ENCODE peak calls at places on chromosomes 4 and X, in nine cellular contexts. W, F, T, U, N, E, H, L and V are unnamed samples.

GRCh38 chr4:47990145-47990544 is 26.3 kb downstream of the CNGA1 start:
- DNase-seq in W (no peak), F (no peak), T (no peak), U (no peak), N (no peak), E (no peak), H (no peak), L (no peak), V (no peak)

GRCh38 chr4:147808447-147808846 is 76.6 kb downstream of the ARHGAP10 start:
- DNase-seq in W (no peak), F (no peak), T (no peak), U (no peak), N (no peak), E (no peak), H (no peak), L (no peak), V (peak; percentile 52)

GRCh38 chr4:21769404-21770147 is 179.0 kb downstream of the KCNIP4 start:
- DNase-seq in W (no peak), F (no peak), T (no peak), U (no peak), N (no peak), E (no peak), H (no peak), L (peak; percentile 78), V (no peak)

GRCh38 chr4:88742561-88742960 is 44.9 kb upstream of the NAP1L5 start:
- DNase-seq in W (no peak), F (no peak), T (no peak), U (no peak), N (no peak), E (no peak), H (no peak), L (no peak), V (no peak)

GRCh38 chr4:115918149-115918548 is 804.7 kb upstream of the NDST4 start:
- DNase-seq in W (no peak), F (no peak), T (no peak), U (no peak), N (no peak), E (no peak), H (no peak), L (no peak), V (no peak)

GRCh38 chr4:86033171-86033570 is 326.7 kb downstream of the MAPK10 start:
- DNase-seq in W (peak; percentile 49), F (no peak), T (no peak), U (no peak), N (no peak), E (no peak), H (peak; percentile 48), L (peak; percentile 74), V (peak; percentile 20)

GRCh38 chr4:145868637-145869409 is 69.8 kb downstream of the ZNF827 start:
- DNase-seq in W (no peak), F (no peak), T (no peak), U (no peak), N (no peak), E (no peak), H (no peak), L (no peak), V (no peak)

GRCh38 chr4:9921326-9921725 is 100.0 kb downstream of the SLC2A9 start:
- DNase-seq in W (no peak), F (no peak), T (no peak), U (no peak), N (peak; percentile 68), E (no peak), H (no peak), L (no peak), V (no peak)

GRCh38 chr4:53654300-53654758 is 63.0 kb upstream of the LNX1 start:
- DNase-seq in W (no peak), F (no peak), T (no peak), U (no peak), N (no peak), E (no peak), H (no peak), L (peak; percentile 46), V (no peak)

GRCh38 chr4:78695910-78696309 is 80.2 kb upstream of the BMP2K start:
- DNase-seq in W (no peak), F (no peak), T (no peak), U (no peak), N (no peak), E (no peak), H (no peak), L (no peak), V (no peak)

GRCh38 chrX:123357941-123358340 is 173.9 kb downstream of the GRIA3 start:
- DNase-seq in W (no peak), F (no peak), T (no peak), U (no peak), N (no peak), E (no peak), H (no peak), L (no peak), V (no peak)

GRCh38 chrX:70455366-70456202 is 10.9 kb downstream of the DLG3 start:
- DNase-seq in W (no peak), F (peak; percentile 4), T (no peak), U (no peak), N (no peak), E (no peak), H (no peak), L (no peak), V (no peak)

GRCh38 chr4:4855293-4856070 is 4.0 kb upstream of the MSX1 start:
- DNase-seq in W (no peak), F (no peak), T (no peak), U (no peak), N (no peak), E (no peak), H (no peak), L (no peak), V (no peak)

GRCh38 chrX:645024-645376 is 14.4 kb downstream of the SHOX start:
- DNase-seq in W (no peak), F (no peak), T (no peak), U (no peak), N (peak; percentile 43), E (no peak), H (no peak), L (no peak), V (no peak)

GRCh38 chrX:134727363-134727762 is 69.1 kb upstream of the PLAC1 start:
- DNase-seq in W (no peak), F (no peak), T (no peak), U (no peak), N (no peak), E (no peak), H (no peak), L (no peak), V (no peak)

GRCh38 chr4:87589531-87589930 is 18.8 kb upstream of the DSPP start:
- DNase-seq in W (no peak), F (no peak), T (no peak), U (no peak), N (no peak), E (no peak), H (no peak), L (peak; percentile 74), V (no peak)

GRCh38 chrX:152038798-152039197 is 64.3 kb upstream of the GABRE start:
- DNase-seq in W (no peak), F (no peak), T (no peak), U (no peak), N (no peak), E (no peak), H (no peak), L (no peak), V (no peak)

GRCh38 chrX:154348114-154348531 is 26.3 kb downstream of the FLNA start:
- DNase-seq in W (no peak), F (no peak), T (no peak), U (no peak), N (no peak), E (peak; percentile 12), H (peak; percentile 19), L (no peak), V (no peak)

GRCh38 chrX:132740316-132741123 is 217.9 kb downstream of the HS6ST2 start:
- DNase-seq in W (peak; percentile 1), F (no peak), T (no peak), U (no peak), N (no peak), E (no peak), H (no peak), L (no peak), V (no peak)